ENCODE peak calls at places on chromosomes 16 and 17, in eight cellular contexts. F, U, L, G, J, A, H and Y are unnamed samples.

GRCh38 chr17:63405741-63406261 is 40.3 kb downstream of the CYB561 start:
- DNase-seq in F (peak), U (peak), L (no peak), G (no peak), J (peak), A (no peak), H (no peak), Y (no peak)

GRCh38 chr17:68431661-68432071 is 25.6 kb downstream of the WIPI1 start:
- DNase-seq in F (no peak), U (no peak), L (no peak), G (no peak), J (no peak), A (no peak), H (no peak), Y (no peak)

GRCh38 chr17:48555616-48556533 is 11.0 kb upstream of the HOXB2 start:
- DNase-seq in F (no peak), U (no peak), L (no peak), G (no peak), J (peak), A (no peak), H (no peak), Y (peak)

GRCh38 chr16:35452471-35452870 is 1993.1 kb downstream of the TP53TG3F start:
- DNase-seq in F (no peak), U (no peak), L (no peak), G (no peak), J (no peak), A (no peak), H (no peak), Y (no peak)

GRCh38 chr16:75614247-75614897 is 8.7 kb downstream of the ADAT1 start:
- DNase-seq in F (no peak), U (no peak), L (no peak), G (no peak), J (no peak), A (no peak), H (no peak), Y (no peak)

GRCh38 chr17:40358323-40359038 is 6.1 kb downstream of the GJD3 start:
- DNase-seq in F (peak), U (no peak), L (peak), G (peak), J (peak), A (peak), H (peak), Y (peak)

GRCh38 chr17:58331815-58332719 is 3.5 kb upstream of the TSPOAP1 start:
- DNase-seq in F (no peak), U (no peak), L (peak), G (peak), J (no peak), A (peak), H (peak), Y (no peak)

GRCh38 chr17:75571197-75571884 is 16.3 kb upstream of the MYO15B start:
- DNase-seq in F (no peak), U (no peak), L (no peak), G (peak), J (no peak), A (peak), H (peak), Y (no peak)

GRCh38 chr17:80261159-80261894 is 675 bp downstream of the RNF213 start:
- DNase-seq in F (no peak), U (peak), L (peak), G (peak), J (peak), A (no peak), H (peak), Y (peak)

GRCh38 chr17:21129023-21129681 is 2.4 kb downstream of the DHRS7B start:
- DNase-seq in F (no peak), U (no peak), L (no peak), G (peak), J (peak), A (no peak), H (no peak), Y (no peak)

GRCh38 chr16:66516808-66517585 is 32.9 kb downstream of the TK2 start:
- DNase-seq in F (peak), U (peak), L (peak), G (peak), J (no peak), A (peak), H (peak), Y (no peak)

GRCh38 chr16:67305216-67306071 is 21.1 kb downstream of the KCTD19 start:
- DNase-seq in F (no peak), U (no peak), L (no peak), G (no peak), J (no peak), A (no peak), H (no peak), Y (no peak)

GRCh38 chr16:15609286-15609649 is 33.7 kb downstream of the MARF1 start:
- DNase-seq in F (no peak), U (no peak), L (no peak), G (no peak), J (no peak), A (no peak), H (no peak), Y (no peak)

GRCh38 chr17:68972119-68972704 is 17.0 kb upstream of the ABCA8 start:
- DNase-seq in F (no peak), U (no peak), L (no peak), G (no peak), J (no peak), A (peak), H (no peak), Y (no peak)

GRCh38 chr16:90026135-90026534 is 6.9 kb upstream of the DBNDD1 start:
- DNase-seq in F (no peak), U (no peak), L (no peak), G (no peak), J (no peak), A (no peak), H (no peak), Y (no peak)

GRCh38 chr16:77897038-77897437 is 108.7 kb downstream of the VAT1L start:
- DNase-seq in F (no peak), U (no peak), L (no peak), G (no peak), J (no peak), A (no peak), H (no peak), Y (no peak)

GRCh38 chr16:11596572-11597226 is 10.0 kb upstream of the LITAF start:
- DNase-seq in F (no peak), U (no peak), L (no peak), G (peak), J (no peak), A (no peak), H (no peak), Y (no peak)

GRCh38 chr17:292016-292415 is 60.6 kb downstream of the RPH3AL start:
- DNase-seq in F (no peak), U (no peak), L (no peak), G (peak), J (no peak), A (no peak), H (no peak), Y (peak)

GRCh38 chr16:11500720-11501346 is 85.9 kb downstream of the LITAF start:
- DNase-seq in F (no peak), U (no peak), L (no peak), G (no peak), J (no peak), A (no peak), H (no peak), Y (no peak)